ENCODE peak calls at places on chromosomes 11 and 22, in six cellular contexts. One of them, this sample, is unnamed.

GRCh38 chr11:100727410-100727809 is 40.3 kb downstream of the ARHGAP42 start:
- DNase-seq in stimulated activated CD4-positive, alpha-beta T cell treated with anti-CD3 and anti-CD28 coated beads, Interleukin-4, amount 100 ng/mL, for 4 hours: no peak
- DNase-seq in uterus: no peak
- DNase-seq in hepatocyte: peak; percentile 15
- DNase-seq in colonic mucosa: no peak
- DNase-seq in NCI-H1417: no peak
- DNase-seq in this sample: no peak

GRCh38 chr11:9859491-9860305 is 195.8 kb downstream of the SWAP70 start:
- DNase-seq in stimulated activated CD4-positive, alpha-beta T cell treated with anti-CD3 and anti-CD28 coated beads, Interleukin-4, amount 100 ng/mL, for 4 hours: no peak
- DNase-seq in uterus: no peak
- DNase-seq in hepatocyte: no peak
- DNase-seq in colonic mucosa: no peak
- DNase-seq in NCI-H1417: no peak
- DNase-seq in this sample: peak; percentile 76

GRCh38 chr11:63462126-63462525 is 28.8 kb downstream of the PLAAT5 start:
- DNase-seq in stimulated activated CD4-positive, alpha-beta T cell treated with anti-CD3 and anti-CD28 coated beads, Interleukin-4, amount 100 ng/mL, for 4 hours: no peak
- DNase-seq in uterus: no peak
- DNase-seq in hepatocyte: no peak
- DNase-seq in colonic mucosa: no peak
- DNase-seq in NCI-H1417: no peak
- DNase-seq in this sample: no peak

GRCh38 chr22:35335936-35336781 is 36.5 kb downstream of the TOM1 start:
- DNase-seq in stimulated activated CD4-positive, alpha-beta T cell treated with anti-CD3 and anti-CD28 coated beads, Interleukin-4, amount 100 ng/mL, for 4 hours: no peak
- DNase-seq in uterus: no peak
- DNase-seq in hepatocyte: no peak
- DNase-seq in colonic mucosa: no peak
- DNase-seq in NCI-H1417: no peak
- DNase-seq in this sample: no peak

GRCh38 chr11:206516-207212 is 535 bp downstream of the BET1L start:
- DNase-seq in stimulated activated CD4-positive, alpha-beta T cell treated with anti-CD3 and anti-CD28 coated beads, Interleukin-4, amount 100 ng/mL, for 4 hours: no peak
- DNase-seq in uterus: peak; percentile 42
- DNase-seq in hepatocyte: peak; percentile 54
- DNase-seq in colonic mucosa: peak; percentile 59
- DNase-seq in NCI-H1417: no peak
- DNase-seq in this sample: no peak

GRCh38 chr11:121762820-121763219 is 310.1 kb upstream of the SORL1-AS1 start:
- DNase-seq in stimulated activated CD4-positive, alpha-beta T cell treated with anti-CD3 and anti-CD28 coated beads, Interleukin-4, amount 100 ng/mL, for 4 hours: no peak
- DNase-seq in uterus: peak; percentile 16
- DNase-seq in hepatocyte: peak; percentile 58
- DNase-seq in colonic mucosa: no peak
- DNase-seq in NCI-H1417: peak; percentile 96
- DNase-seq in this sample: peak; percentile 29

GRCh38 chr11:117002639-117003305 is 95.5 kb downstream of the SIK3 start:
- DNase-seq in stimulated activated CD4-positive, alpha-beta T cell treated with anti-CD3 and anti-CD28 coated beads, Interleukin-4, amount 100 ng/mL, for 4 hours: no peak
- DNase-seq in uterus: no peak
- DNase-seq in hepatocyte: no peak
- DNase-seq in colonic mucosa: no peak
- DNase-seq in NCI-H1417: no peak
- DNase-seq in this sample: no peak

GRCh38 chr22:48805516-48805915 is 1022.2 kb downstream of the BRD1 start:
- DNase-seq in stimulated activated CD4-positive, alpha-beta T cell treated with anti-CD3 and anti-CD28 coated beads, Interleukin-4, amount 100 ng/mL, for 4 hours: no peak
- DNase-seq in uterus: no peak
- DNase-seq in hepatocyte: no peak
- DNase-seq in colonic mucosa: no peak
- DNase-seq in NCI-H1417: no peak
- DNase-seq in this sample: no peak

GRCh38 chr11:10328314-10329090 is 23.6 kb downstream of the ADM start:
- DNase-seq in stimulated activated CD4-positive, alpha-beta T cell treated with anti-CD3 and anti-CD28 coated beads, Interleukin-4, amount 100 ng/mL, for 4 hours: no peak
- DNase-seq in uterus: no peak
- DNase-seq in hepatocyte: no peak
- DNase-seq in colonic mucosa: no peak
- DNase-seq in NCI-H1417: no peak
- DNase-seq in this sample: peak; percentile 96

GRCh38 chr11:61959678-61960077 is 7.8 kb downstream of the FTH1 start:
- DNase-seq in stimulated activated CD4-positive, alpha-beta T cell treated with anti-CD3 and anti-CD28 coated beads, Interleukin-4, amount 100 ng/mL, for 4 hours: no peak
- DNase-seq in uterus: no peak
- DNase-seq in hepatocyte: no peak
- DNase-seq in colonic mucosa: no peak
- DNase-seq in NCI-H1417: no peak
- DNase-seq in this sample: no peak

GRCh38 chr22:34150023-34150422 is 229.7 kb upstream of the LARGE1 start:
- DNase-seq in stimulated activated CD4-positive, alpha-beta T cell treated with anti-CD3 and anti-CD28 coated beads, Interleukin-4, amount 100 ng/mL, for 4 hours: no peak
- DNase-seq in uterus: no peak
- DNase-seq in hepatocyte: no peak
- DNase-seq in colonic mucosa: no peak
- DNase-seq in NCI-H1417: no peak
- DNase-seq in this sample: no peak

GRCh38 chr22:28978158-28978557 is 83.5 kb downstream of the C22orf31 start:
- DNase-seq in stimulated activated CD4-positive, alpha-beta T cell treated with anti-CD3 and anti-CD28 coated beads, Interleukin-4, amount 100 ng/mL, for 4 hours: no peak
- DNase-seq in uterus: peak; percentile 46
- DNase-seq in hepatocyte: no peak
- DNase-seq in colonic mucosa: no peak
- DNase-seq in NCI-H1417: no peak
- DNase-seq in this sample: peak; percentile 43

GRCh38 chr11:444397-445144 is 2.8 kb upstream of the ANO9 start:
- DNase-seq in stimulated activated CD4-positive, alpha-beta T cell treated with anti-CD3 and anti-CD28 coated beads, Interleukin-4, amount 100 ng/mL, for 4 hours: no peak
- DNase-seq in uterus: no peak
- DNase-seq in hepatocyte: peak; percentile 74
- DNase-seq in colonic mucosa: peak; percentile 79
- DNase-seq in NCI-H1417: peak; percentile 91
- DNase-seq in this sample: peak; percentile 15

GRCh38 chr11:21514298-21514697 is 678.6 kb upstream of the ANO5 start:
- DNase-seq in stimulated activated CD4-positive, alpha-beta T cell treated with anti-CD3 and anti-CD28 coated beads, Interleukin-4, amount 100 ng/mL, for 4 hours: no peak
- DNase-seq in uterus: no peak
- DNase-seq in hepatocyte: peak; percentile 30
- DNase-seq in colonic mucosa: no peak
- DNase-seq in NCI-H1417: no peak
- DNase-seq in this sample: no peak

GRCh38 chr11:69344570-69345145 is 50.7 kb downstream of the MYEOV start:
- DNase-seq in stimulated activated CD4-positive, alpha-beta T cell treated with anti-CD3 and anti-CD28 coated beads, Interleukin-4, amount 100 ng/mL, for 4 hours: no peak
- DNase-seq in uterus: no peak
- DNase-seq in hepatocyte: no peak
- DNase-seq in colonic mucosa: peak; percentile 6
- DNase-seq in NCI-H1417: no peak
- DNase-seq in this sample: no peak

GRCh38 chr11:10590516-10590915 is 22.1 kb upstream of the LYVE1 start:
- DNase-seq in stimulated activated CD4-positive, alpha-beta T cell treated with anti-CD3 and anti-CD28 coated beads, Interleukin-4, amount 100 ng/mL, for 4 hours: no peak
- DNase-seq in uterus: no peak
- DNase-seq in hepatocyte: no peak
- DNase-seq in colonic mucosa: no peak
- DNase-seq in NCI-H1417: no peak
- DNase-seq in this sample: no peak

GRCh38 chr22:36326178-36327161 is 61.3 kb downstream of the MYH9 start:
- DNase-seq in stimulated activated CD4-positive, alpha-beta T cell treated with anti-CD3 and anti-CD28 coated beads, Interleukin-4, amount 100 ng/mL, for 4 hours: no peak
- DNase-seq in uterus: no peak
- DNase-seq in hepatocyte: no peak
- DNase-seq in colonic mucosa: no peak
- DNase-seq in NCI-H1417: no peak
- DNase-seq in this sample: no peak

GRCh38 chr11:554824-555499 is 5.6 kb downstream of the LMNTD2 start:
- DNase-seq in stimulated activated CD4-positive, alpha-beta T cell treated with anti-CD3 and anti-CD28 coated beads, Interleukin-4, amount 100 ng/mL, for 4 hours: peak; percentile 77
- DNase-seq in uterus: no peak
- DNase-seq in hepatocyte: peak; percentile 87
- DNase-seq in colonic mucosa: peak; percentile 79
- DNase-seq in NCI-H1417: peak; percentile 86
- DNase-seq in this sample: no peak

GRCh38 chr22:46030241-46030880 is 53.4 kb upstream of the WNT7B start:
- DNase-seq in stimulated activated CD4-positive, alpha-beta T cell treated with anti-CD3 and anti-CD28 coated beads, Interleukin-4, amount 100 ng/mL, for 4 hours: no peak
- DNase-seq in uterus: peak; percentile 13
- DNase-seq in hepatocyte: no peak
- DNase-seq in colonic mucosa: no peak
- DNase-seq in NCI-H1417: no peak
- DNase-seq in this sample: no peak

GRCh38 chr11:126332221-126332711 is 23.2 kb upstream of the ST3GAL4 start:
- DNase-seq in stimulated activated CD4-positive, alpha-beta T cell treated with anti-CD3 and anti-CD28 coated beads, Interleukin-4, amount 100 ng/mL, for 4 hours: no peak
- DNase-seq in uterus: peak; percentile 52
- DNase-seq in hepatocyte: no peak
- DNase-seq in colonic mucosa: peak; percentile 54
- DNase-seq in NCI-H1417: no peak
- DNase-seq in this sample: peak; percentile 89

GRCh38 chr11:79201637-79202347 is 239.0 kb downstream of the TENM4 start:
- DNase-seq in stimulated activated CD4-positive, alpha-beta T cell treated with anti-CD3 and anti-CD28 coated beads, Interleukin-4, amount 100 ng/mL, for 4 hours: no peak
- DNase-seq in uterus: no peak
- DNase-seq in hepatocyte: no peak
- DNase-seq in colonic mucosa: no peak
- DNase-seq in NCI-H1417: peak; percentile 13
- DNase-seq in this sample: no peak

GRCh38 chr11:19076744-19077589 is 16.4 kb upstream of the MRGPRX2 start:
- DNase-seq in stimulated activated CD4-positive, alpha-beta T cell treated with anti-CD3 and anti-CD28 coated beads, Interleukin-4, amount 100 ng/mL, for 4 hours: peak; percentile 44
- DNase-seq in uterus: peak; percentile 19
- DNase-seq in hepatocyte: peak; percentile 69
- DNase-seq in colonic mucosa: peak; percentile 73
- DNase-seq in NCI-H1417: peak; percentile 81
- DNase-seq in this sample: peak; percentile 20